ENCODE peak calls at places on chromosomes 4 and X, in seven cellular contexts. F, C, J, I, U, G and X are unnamed samples.

GRCh38 chr4:182938213-182938645 is 21.0 kb upstream of the DCTD start:
- DNase-seq in C (peak), F (peak), G (peak), J (peak), U (peak), I (peak), X (peak)

GRCh38 chr4:149371021-149371420 is 444.6 kb downstream of the IQCM start:
- DNase-seq in J (peak), C (peak), G (no peak), U (no peak), F (peak), I (no peak), X (peak)

GRCh38 chr4:136412708-136413107 is 1119.6 kb downstream of the PCDH18 start:
- DNase-seq in J (no peak), U (no peak), I (no peak), C (no peak), F (no peak), G (no peak), X (no peak)

GRCh38 chrX:63784902-63785692 is at the start of gene ARHGEF9:
- DNase-seq in G (peak), I (peak), F (no peak), C (no peak), U (no peak), J (peak), X (peak)

GRCh38 chr4:148787831-148788477 is 345.7 kb upstream of the NR3C2 start:
- DNase-seq in F (no peak), I (no peak), C (no peak), G (peak), U (no peak), J (no peak), X (no peak)

GRCh38 chr4:36337665-36338064 is 56.2 kb downstream of the DTHD1 start:
- DNase-seq in U (no peak), I (no peak), F (no peak), C (no peak), G (no peak), J (no peak), X (no peak)

GRCh38 chrX:49199906-49200771 is at the start of gene SYP:
- DNase-seq in J (peak), G (peak), F (peak), U (peak), C (peak), I (peak), X (peak)

GRCh38 chr4:10521386-10521785 is 64.2 kb upstream of the ZNF518B start:
- DNase-seq in G (no peak), I (no peak), F (no peak), C (no peak), J (no peak), U (no peak), X (no peak)

GRCh38 chrX:102712967-102713677 is 874 bp downstream of the GPRASP2 start:
- DNase-seq in C (no peak), J (peak), I (peak), G (peak), F (peak), U (no peak), X (no peak)

GRCh38 chr4:119816473-119816872 is 187.9 kb upstream of the PDE5A start:
- DNase-seq in G (no peak), C (no peak), U (no peak), I (no peak), F (no peak), J (no peak), X (no peak)

GRCh38 chr4:176492648-176493302 is 173.0 kb downstream of the SPCS3 start:
- DNase-seq in F (no peak), G (no peak), J (no peak), U (no peak), C (peak), I (no peak), X (peak)

GRCh38 chr4:7805533-7806079 is 134.1 kb downstream of the AFAP1 start:
- DNase-seq in U (peak), F (peak), C (no peak), J (peak), I (peak), G (no peak), X (no peak)

GRCh38 chr4:54184581-54184980 is 44.5 kb upstream of the PDGFRA start:
- DNase-seq in C (no peak), U (no peak), G (no peak), J (no peak), F (no peak), I (no peak), X (no peak)

GRCh38 chrX:110286126-110286525 is 31.8 kb downstream of the AMMECR1 start:
- DNase-seq in U (no peak), F (peak), J (peak), G (no peak), I (peak), C (no peak), X (no peak)

GRCh38 chrX:79515529-79515928 is 148.4 kb upstream of the ITM2A start:
- DNase-seq in I (no peak), J (no peak), U (no peak), F (no peak), G (no peak), C (no peak), X (no peak)
- TF ChIP-seq CTCF in I (no peak), J (no peak), U (no peak), F (no peak), G (no peak), C (no peak), X (no peak)

GRCh38 chr4:25842229-25842840 is 20.5 kb downstream of the SEL1L3 start:
- DNase-seq in C (peak), F (no peak), I (no peak), U (no peak), J (no peak), G (no peak), X (peak)
- TF ChIP-seq CTCF in C (peak), F (no peak), I (no peak), U (no peak), J (no peak), G (no peak), X (peak)

DNA sequence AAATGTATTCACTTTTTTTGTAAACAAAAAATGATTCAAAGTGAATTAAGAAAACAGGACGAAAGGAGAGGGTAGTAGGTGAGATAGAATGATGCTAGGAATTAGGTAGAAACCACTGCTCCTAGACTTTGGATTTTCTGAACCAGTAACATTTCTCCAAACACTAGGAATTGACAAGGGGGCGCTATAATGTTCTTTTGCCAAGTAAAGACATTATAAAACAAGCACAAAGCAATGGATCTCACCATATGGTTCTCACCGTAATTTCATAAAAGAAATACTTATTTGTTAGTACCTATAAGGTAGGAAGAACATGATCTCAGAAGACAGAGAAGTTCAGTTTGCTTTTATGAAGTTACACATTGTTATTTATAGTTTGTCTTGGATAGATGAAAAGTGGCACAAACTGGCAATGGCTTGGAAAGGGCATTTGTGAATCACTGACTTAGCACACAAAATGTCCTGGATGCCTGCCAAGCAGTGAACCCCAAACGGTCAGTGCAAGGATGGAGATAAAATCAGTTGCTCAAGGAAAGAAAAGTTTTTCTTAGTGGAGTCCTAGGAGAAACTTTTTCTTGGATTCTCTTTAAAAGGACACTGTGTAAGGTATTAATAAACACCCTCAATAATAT is 8.1 kb upstream of the TBC1D1 start:
- DNase-seq in G (no peak), F (no peak), I (no peak), J (peak), U (no peak), C (no peak), X (no peak)
- TF ChIP-seq CTCF in G (no peak), F (no peak), I (no peak), J (no peak), U (no peak), C (no peak), X (no peak)

DNA sequence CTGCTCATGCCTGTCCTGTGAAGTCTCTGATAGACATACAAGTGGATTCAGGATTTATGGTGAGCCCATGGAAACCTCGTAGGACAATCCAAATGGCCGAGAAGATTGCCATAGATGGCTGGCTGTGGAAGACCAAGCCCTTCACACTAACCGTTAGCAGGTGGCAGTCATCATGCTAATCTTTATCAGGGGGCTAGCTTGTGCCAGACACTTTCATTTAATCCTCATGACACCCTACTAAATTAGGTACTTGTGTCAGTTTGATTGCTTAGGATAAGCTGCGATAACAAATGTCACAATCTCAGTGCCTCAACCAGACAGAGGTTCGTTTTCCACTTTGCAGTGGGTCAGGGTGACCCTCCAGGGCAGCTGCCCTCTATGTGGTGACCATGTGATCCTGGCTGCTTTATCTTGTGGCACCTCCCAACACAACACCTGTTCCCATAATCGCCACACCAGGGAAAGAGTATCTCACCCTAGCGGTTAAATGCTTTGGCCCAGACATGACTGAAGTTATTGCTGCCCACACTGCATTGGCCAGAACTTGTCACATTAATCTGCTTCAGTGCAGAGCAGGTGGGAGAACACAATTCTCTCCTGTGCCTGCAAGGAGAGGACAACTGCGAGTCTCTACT is 60.8 kb downstream of the REPS2 start:
- DNase-seq in F (peak), J (no peak), U (no peak), G (no peak), I (no peak), C (peak), X (peak)
- TF ChIP-seq CTCF in F (peak), J (no peak), U (no peak), G (no peak), I (no peak), C (peak), X (peak)

GRCh38 chr4:98546910-98547544 is 111.4 kb downstream of the TSPAN5 start:
- DNase-seq in I (no peak), G (no peak), J (peak), C (no peak), U (no peak), F (no peak), X (no peak)
- TF ChIP-seq CTCF in I (no peak), G (no peak), J (no peak), C (no peak), U (no peak), F (no peak), X (no peak)

DNA sequence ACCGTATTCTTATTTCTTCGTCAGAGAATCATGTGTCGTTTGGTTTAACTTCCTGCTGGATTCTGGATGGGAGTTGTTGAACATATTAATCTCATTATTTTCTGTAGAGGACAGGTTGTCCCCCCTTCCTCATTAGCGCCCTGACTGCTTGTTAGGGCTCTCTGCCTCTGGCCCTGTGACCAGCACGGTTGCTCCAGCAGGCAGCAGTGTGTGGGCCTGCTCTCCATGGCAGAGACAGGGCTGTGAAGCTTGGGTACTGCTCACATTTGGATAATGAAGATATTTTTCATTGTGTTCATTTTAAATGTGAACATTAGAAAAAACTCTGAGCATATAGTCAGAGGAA is 102.7 kb downstream of the KLHL8 start:
- DNase-seq in F (no peak), I (peak), J (no peak), G (no peak), C (no peak), U (no peak), X (no peak)
- TF ChIP-seq CTCF in F (no peak), I (no peak), J (no peak), G (no peak), C (no peak), U (no peak), X (no peak)

DNA sequence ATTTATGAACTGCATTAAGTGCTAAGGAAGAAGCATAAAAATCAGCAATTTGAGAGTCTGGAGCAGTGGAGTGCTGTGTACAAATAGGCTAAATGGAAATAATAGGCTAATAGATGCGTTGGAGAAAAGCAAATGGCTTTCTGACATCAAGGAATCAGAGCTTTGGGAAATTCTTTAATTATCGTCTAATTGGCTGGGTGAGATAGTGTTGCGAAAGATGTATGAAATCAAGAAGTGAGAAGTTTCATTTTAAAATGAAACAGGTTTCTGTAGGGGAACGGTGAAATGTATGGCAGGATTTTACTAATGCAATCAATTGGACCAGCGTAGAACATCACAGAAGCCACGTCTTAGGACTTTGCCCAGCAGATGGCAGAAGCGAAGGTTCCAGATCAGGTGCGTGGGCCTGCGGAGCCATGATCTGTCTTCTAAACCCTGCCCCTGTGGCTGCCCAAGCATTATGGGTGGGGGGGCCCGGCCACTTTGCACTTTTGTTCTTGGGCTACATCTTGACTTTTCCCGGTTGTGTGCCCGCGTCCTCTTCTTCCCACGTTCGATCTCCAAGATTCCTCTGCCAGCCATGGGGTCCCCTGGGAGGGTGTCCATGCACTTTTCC is 118.5 kb upstream of the SHISA3 start:
- DNase-seq in U (no peak), J (no peak), C (no peak), G (no peak), F (no peak), I (no peak), X (peak)
- TF ChIP-seq CTCF in U (no peak), J (no peak), C (peak), G (no peak), F (no peak), I (no peak), X (no peak)

DNA sequence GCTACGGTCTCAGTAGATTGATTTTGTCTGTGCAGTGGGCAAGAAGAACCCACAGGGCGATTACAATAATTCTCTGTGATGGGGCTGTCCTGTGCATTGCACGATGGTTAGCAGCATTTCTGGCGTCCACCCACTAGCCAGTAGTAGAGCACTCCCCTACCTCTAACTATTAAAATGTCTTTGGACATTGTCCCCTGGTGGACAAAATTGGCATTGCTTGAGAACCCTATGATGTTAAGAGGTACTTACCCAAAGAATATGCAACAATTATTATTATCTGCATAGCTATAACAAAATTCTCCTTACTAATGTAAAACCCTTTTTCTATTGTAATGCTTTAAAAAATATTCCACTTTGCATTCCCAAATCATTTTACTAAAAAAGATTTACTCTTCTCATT is 109.5 kb upstream of the VCX3A start:
- DNase-seq in G (no peak), C (no peak), U (no peak), J (no peak), F (no peak), I (no peak), X (no peak)
- TF ChIP-seq CTCF in G (no peak), C (no peak), U (no peak), J (no peak), F (no peak), I (no peak), X (no peak)

DNA sequence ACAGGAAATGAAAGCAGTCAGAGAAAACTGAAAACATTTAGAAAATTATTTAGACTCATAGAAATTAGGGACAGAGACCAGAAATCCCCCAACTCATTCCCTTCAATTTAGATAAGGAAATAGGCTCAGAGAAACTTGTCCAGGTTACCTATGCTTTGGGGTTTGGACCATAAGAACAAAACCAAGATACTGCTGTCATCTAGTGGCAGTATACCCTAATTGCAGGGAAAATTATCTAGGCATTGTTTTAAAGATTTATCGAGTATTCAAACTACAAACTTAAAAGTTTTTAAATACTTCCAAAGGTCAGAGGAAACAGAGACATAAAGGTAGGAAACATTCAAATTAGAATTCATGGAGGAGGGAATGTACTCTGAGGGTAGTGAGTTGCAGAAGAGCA is 67.0 kb upstream of the KLHL13 start:
- DNase-seq in I (no peak), G (no peak), J (no peak), C (no peak), F (no peak), U (no peak), X (no peak)
- TF ChIP-seq CTCF in I (peak), G (no peak), J (no peak), C (peak), F (no peak), U (no peak), X (no peak)

GRCh38 chr4:30380404-30380998 is 339.7 kb upstream of the PCDH7 start:
- DNase-seq in I (peak), F (peak), G (no peak), U (no peak), C (peak), J (peak), X (peak)
- TF ChIP-seq CTCF in I (peak), F (peak), G (no peak), U (peak), C (peak), J (peak), X (peak)